ENCODE peak calls at places on chromosomes 12 and 14, in six cellular contexts. I is AG10803, W is fibroblast of pulmonary artery, J is choroid plexus epithelial cell, G is suprapubic skin, Y is astrocyte of the cerebellum. D is an unnamed sample.
A peak's percentile ranks its signal among the peaks of the same experiment; 100 is the strongest.

GRCh38 chr12:94191023-94191422 is 42.6 kb downstream of the PLXNC1 start:
- DNase-seq in G (no peak), W (no peak), J (no peak), Y (no peak), I (no peak), D (no peak)

GRCh38 chr14:95774265-95775160 is 60.6 kb upstream of the TCL1A start:
- DNase-seq in W (peak; percentile 45), I (peak; percentile 34), J (peak; percentile 42), Y (peak; percentile 16), G (no peak), D (peak; percentile 54)

GRCh38 chr12:54379401-54380201 is 4.9 kb downstream of the ZNF385A start:
- DNase-seq in I (peak; percentile 79), J (peak; percentile 87), W (peak; percentile 87), Y (peak; percentile 59), G (peak; percentile 95), D (peak; percentile 70)

GRCh38 chr14:90815817-90816662 is at the start of gene TTC7B:
- DNase-seq in Y (no peak), J (peak; percentile 49), I (peak; percentile 25), W (peak; percentile 44), G (no peak), D (no peak)

GRCh38 chr12:93025145-93026103 is 96.3 kb upstream of the EEA1 start:
- DNase-seq in G (no peak), Y (peak; percentile 61), W (peak; percentile 87), I (peak; percentile 70), J (peak; percentile 92), D (peak; percentile 66)

GRCh38 chr14:84468153-84468552 is 1061.8 kb upstream of the FLRT2 start:
- DNase-seq in Y (no peak), G (no peak), J (no peak), I (no peak), W (no peak), D (no peak)

GRCh38 chr12:31989571-31989970 is 30.4 kb downstream of the RESF1 start:
- DNase-seq in I (no peak), Y (no peak), G (no peak), J (no peak), W (no peak), D (no peak)

GRCh38 chr12:4014858-4015224 is 141.6 kb upstream of the PARP11 start:
- DNase-seq in J (no peak), W (no peak), I (no peak), G (no peak), Y (no peak), D (no peak)

GRCh38 chr14:69710378-69710777 is 56.6 kb upstream of the SRSF5 start:
- DNase-seq in G (no peak), Y (no peak), J (no peak), W (no peak), I (no peak), D (no peak)

GRCh38 chr14:54686871-54687749 is 120.2 kb downstream of the SAMD4A start:
- DNase-seq in G (no peak), J (no peak), W (no peak), Y (no peak), I (peak; percentile 34), D (no peak)

GRCh38 chr12:53097564-53098353 is at the start of gene IGFBP6:
- DNase-seq in G (peak; percentile 83), J (peak; percentile 18), Y (no peak), W (peak; percentile 24), I (peak; percentile 39), D (peak; percentile 31)

GRCh38 chr12:12474471-12474928 is 88.2 kb downstream of the DUSP16 start:
- DNase-seq in J (no peak), G (no peak), W (no peak), I (no peak), Y (no peak), D (no peak)

GRCh38 chr12:30041096-30041495 is 257.4 kb upstream of the TMTC1 start:
- DNase-seq in I (no peak), G (no peak), Y (peak; percentile 31), W (no peak), J (no peak), D (no peak)

GRCh38 chr14:81147140-81147897 is 73.4 kb downstream of the GTF2A1 start:
- DNase-seq in J (no peak), I (no peak), Y (no peak), W (no peak), G (no peak), D (no peak)

GRCh38 chr12:3173912-3174311 is 96.7 kb downstream of the TSPAN9 start:
- DNase-seq in W (no peak), I (no peak), G (no peak), J (no peak), Y (no peak), D (no peak)

GRCh38 chr14:66109426-66109825 is 376.7 kb upstream of the CCDC196 start:
- DNase-seq in J (no peak), W (no peak), G (no peak), I (no peak), Y (no peak), D (no peak)

GRCh38 chr14:106843376-106843775 is 1317.0 kb downstream of the TMEM121 start:
- DNase-seq in J (no peak), I (no peak), Y (no peak), W (no peak), G (no peak), D (no peak)

GRCh38 chr14:76644875-76645518 is 116.3 kb upstream of the VASH1 start:
- DNase-seq in Y (peak; percentile 4), I (peak; percentile 9), W (peak; percentile 36), G (no peak), J (peak; percentile 65), D (peak; percentile 18)

GRCh38 chr14:42628591-42628990 is 1021.9 kb downstream of the LRFN5 start:
- DNase-seq in I (no peak), Y (no peak), J (no peak), G (no peak), W (no peak), D (no peak)

GRCh38 chr12:75759196-75759595 is 247.8 kb upstream of the KRR1 start:
- DNase-seq in G (no peak), I (no peak), J (no peak), W (no peak), Y (no peak), D (no peak)

GRCh38 chr14:95046711-95047681 is 110.3 kb downstream of the DICER1 start:
- DNase-seq in J (no peak), Y (no peak), W (no peak), I (no peak), G (peak; percentile 49), D (no peak)

GRCh38 chr12:52907092-52907810 is 2.4 kb upstream of the KRT8 start:
- DNase-seq in Y (no peak), J (peak; percentile 42), I (no peak), W (peak; percentile 62), G (peak; percentile 77), D (no peak)

GRCh38 chr12:95385246-95385645 is 88.7 kb upstream of the METAP2 start:
- DNase-seq in W (peak; percentile 60), I (peak; percentile 71), J (peak; percentile 85), G (no peak), Y (peak; percentile 48), D (peak; percentile 7)

GRCh38 chr14:61516125-61516740 is 179.1 kb upstream of the HIF1A start:
- DNase-seq in W (no peak), Y (no peak), I (peak; percentile 84), J (no peak), G (no peak), D (no peak)

GRCh38 chr14:96246535-96246839 is 9.5 kb upstream of the BDKRB1 start:
- DNase-seq in W (peak; percentile 93), Y (no peak), J (peak; percentile 97), G (no peak), I (peak; percentile 97), D (peak; percentile 96)

GRCh38 chr14:54660712-54661111 is 93.8 kb downstream of the SAMD4A start:
- DNase-seq in Y (no peak), I (no peak), W (no peak), J (no peak), G (no peak), D (no peak)

GRCh38 chr12:27782481-27782880 is 2.4 kb upstream of the MANSC4 start:
- DNase-seq in W (no peak), Y (no peak), I (no peak), G (no peak), J (no peak), D (no peak)
- H3K4me3 ChIP-seq in W (no peak overlapping the region), Y (no peak overlapping the region), I (no peak overlapping the region), G (no peak overlapping the region), J (no peak overlapping the region), D (no peak overlapping the region)

DNA sequence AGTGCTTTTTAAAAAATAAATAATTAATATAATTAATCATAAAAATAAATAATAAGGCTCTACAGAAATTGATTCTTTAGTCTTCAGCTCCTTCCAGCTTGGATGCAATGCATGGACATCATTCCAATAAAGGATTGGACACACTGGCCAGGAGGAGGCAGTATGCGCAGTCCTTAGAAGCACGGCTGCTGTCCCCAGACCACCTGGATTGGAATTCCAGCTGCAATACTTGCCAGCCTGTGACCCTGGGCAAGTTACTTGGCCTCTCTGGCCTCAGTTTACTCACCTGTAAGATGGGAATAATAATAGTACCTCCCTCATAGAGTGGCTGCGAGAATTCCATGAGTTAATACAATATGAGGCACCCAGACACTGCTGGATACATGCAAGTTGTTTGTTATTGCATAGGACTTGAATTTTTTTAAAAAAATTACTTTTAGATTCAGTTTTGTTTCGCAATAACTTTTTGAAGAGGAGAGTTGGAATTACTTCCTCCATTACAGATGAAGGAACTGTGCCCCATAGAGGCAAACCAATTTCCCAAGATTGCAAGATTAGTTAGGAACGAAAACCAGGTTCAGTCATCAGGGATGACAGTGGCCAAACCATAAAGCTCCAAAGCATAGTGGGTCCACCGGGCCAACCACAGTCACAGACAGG is 12.2 kb downstream of the RPH3A start:
- DNase-seq in J (no peak), W (no peak), I (no peak), Y (no peak), G (no peak), D (no peak)
- TF ChIP-seq CTCF in J (peak; percentile 3), W (no peak), I (no peak), Y (no peak), G (no peak), D (peak; percentile 18)

GRCh38 chr14:68402525-68403101 is 390.3 kb downstream of the ZFP36L1 start:
- DNase-seq in G (no peak), Y (no peak), J (no peak), I (no peak), W (no peak), D (no peak)
- H3K4me3 ChIP-seq in G (no peak overlapping the region), Y (no peak overlapping the region), J (no peak overlapping the region), I (no peak overlapping the region), W (no peak overlapping the region), D (no peak overlapping the region)

GRCh38 chr12:29004066-29004935 is 144.8 kb upstream of the FAR2 start:
- DNase-seq in I (no peak), J (no peak), G (no peak), Y (no peak), W (no peak), D (no peak)

GRCh38 chr12:28993720-28994119 is 155.4 kb upstream of the FAR2 start:
- DNase-seq in I (no peak), W (no peak), Y (no peak), J (no peak), G (no peak), D (no peak)

GRCh38 chr12:28996688-28997087 is 152.4 kb upstream of the FAR2 start:
- DNase-seq in J (no peak), Y (no peak), G (no peak), W (no peak), I (peak; percentile 6), D (no peak)

DNA sequence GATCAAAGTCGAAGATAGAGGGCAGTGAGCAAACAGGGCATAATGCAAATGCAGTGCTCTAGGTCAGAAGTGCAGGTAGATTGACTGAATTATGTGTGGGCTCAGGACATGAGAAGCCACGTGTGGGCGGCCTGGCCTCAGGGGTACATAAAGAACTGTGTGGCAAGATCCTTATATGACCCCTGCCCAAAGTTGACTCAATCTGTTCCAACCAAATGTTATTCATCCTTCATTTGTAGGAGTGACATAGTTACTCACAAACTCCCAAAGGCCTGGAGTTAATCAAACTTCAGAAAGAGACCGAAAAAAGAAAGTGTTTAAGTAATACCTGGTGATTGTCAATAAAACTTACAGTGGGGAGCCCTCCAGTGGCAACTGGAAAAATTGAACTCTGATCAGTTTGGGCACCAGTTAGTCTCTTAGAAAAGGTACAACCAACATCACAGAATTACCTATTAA is 150.4 kb upstream of the FAR2 start:
- DNase-seq in I (peak; percentile 47), J (peak; percentile 73), G (no peak), Y (peak; percentile 22), W (peak; percentile 61), D (peak; percentile 54)
- TF ChIP-seq CTCF in I (peak; percentile 69), J (peak; percentile 69), G (no peak), Y (peak; percentile 62), W (peak; percentile 60), D (peak; percentile 69)